ENCODE peak calls at places on chromosomes 11 and 22, in eight cellular contexts. Z is neural progenitor cell, U is sigmoid colon, C is H1, B is body of pancreas, M is fibroblast of lung, W is A673, A is colonic mucosa. X is an unnamed sample.

GRCh38 chr11:46278387-46279173 is 1.1 kb downstream of the CREB3L1 start:
- DNase-seq in U (peak; percentile 74), A (peak; percentile 93), M (peak; percentile 68), W (peak; percentile 72), B (peak; percentile 68), C (peak; percentile 92), Z (peak; percentile 78), X (no peak)

GRCh38 chr22:38411016-38411415 is 44.0 kb downstream of the KCNJ4 start:
- DNase-seq in C (peak; percentile 27), B (no peak), U (peak; percentile 24), W (no peak), Z (no peak), A (peak; percentile 2), M (no peak), X (no peak)

GRCh38 chr11:9787260-9787659 is 123.4 kb downstream of the SWAP70 start:
- DNase-seq in C (no peak), U (no peak), B (no peak), Z (no peak), W (no peak), M (no peak), A (no peak), X (no peak)

GRCh38 chr11:9219572-9219971 is 45.6 kb downstream of the DENND5A start:
- DNase-seq in U (no peak), Z (no peak), B (no peak), A (no peak), M (peak; percentile 67), C (peak; percentile 26), W (peak; percentile 14), X (no peak)

GRCh38 chr11:34104680-34105078 is 750 bp upstream of the NAT10 start:
- DNase-seq in C (no peak), B (no peak), W (no peak), M (peak; percentile 15), A (no peak), Z (no peak), U (no peak), X (no peak)

GRCh38 chr11:119684361-119685072 is 44.5 kb downstream of the NECTIN1 start:
- DNase-seq in C (no peak), Z (no peak), U (no peak), M (peak; percentile 69), B (peak; percentile 47), A (no peak), W (no peak), X (peak; percentile 50)

GRCh38 chr22:39237276-39238123 is 7.3 kb downstream of the PDGFB start:
- DNase-seq in B (no peak), Z (no peak), A (peak; percentile 59), W (no peak), U (no peak), M (no peak), C (no peak), X (no peak)

GRCh38 chr11:76640540-76640939 is 30.0 kb downstream of the LRRC32 start:
- DNase-seq in Z (peak; percentile 67), C (no peak), M (no peak), W (no peak), B (no peak), A (no peak), U (peak; percentile 26), X (no peak)

GRCh38 chr11:103354656-103355055 is 245.4 kb downstream of the DYNC2H1 start:
- DNase-seq in M (no peak), W (no peak), B (no peak), A (no peak), Z (no peak), U (no peak), C (no peak), X (no peak)

GRCh38 chr11:18392434-18393321 is 1.7 kb upstream of the LDHA start:
- DNase-seq in A (no peak), B (no peak), U (no peak), W (no peak), M (no peak), C (no peak), Z (no peak), X (no peak)

GRCh38 chr11:61347916-61348461 is 13.7 kb downstream of the CYB561A3 start:
- DNase-seq in A (no peak), Z (no peak), C (no peak), U (no peak), M (peak; percentile 10), B (peak; percentile 47), W (no peak), X (no peak)

GRCh38 chr11:61967177-61967923 is at the start of gene FTH1:
- DNase-seq in A (peak; percentile 95), C (peak; percentile 90), Z (peak; percentile 97), M (peak; percentile 94), B (peak; percentile 95), U (peak; percentile 97), W (peak; percentile 96), X (peak; percentile 88)

GRCh38 chr22:42462016-42462415 is 29.8 kb upstream of the NFAM1 start:
- DNase-seq in Z (peak; percentile 41), C (no peak), B (no peak), M (no peak), A (no peak), U (no peak), W (no peak), X (no peak)

GRCh38 chr11:3808846-3809623 is 675 bp downstream of the PGAP2 start:
- DNase-seq in M (peak; percentile 33), A (peak; percentile 68), W (peak; percentile 43), C (no peak), B (peak; percentile 77), Z (peak; percentile 27), U (no peak), X (no peak)

GRCh38 chr11:26572770-26573402 is 823 bp upstream of the MUC15 start:
- DNase-seq in C (no peak), M (no peak), A (no peak), Z (peak; percentile 14), U (no peak), W (no peak), B (no peak), X (no peak)

GRCh38 chr11:115580927-115581680 is 76.9 kb upstream of the CADM1 start:
- DNase-seq in A (peak; percentile 26), B (no peak), C (no peak), M (peak; percentile 45), U (no peak), W (no peak), Z (no peak), X (peak; percentile 67)

GRCh38 chr11:638616-639323 is 1.7 kb downstream of the DRD4 start:
- DNase-seq in B (no peak), M (no peak), C (peak; percentile 63), A (no peak), Z (peak; percentile 90), W (peak; percentile 84), U (no peak), X (no peak)

GRCh38 chr22:19607198-19608113 is 83.2 kb upstream of the CLDN5 start:
- DNase-seq in U (no peak), A (no peak), Z (no peak), M (no peak), C (peak; percentile 55), W (no peak), B (peak; percentile 71), X (no peak)

GRCh38 chr11:71139516-71140205 is 112.7 kb downstream of the SHANK2 start:
- DNase-seq in M (peak; percentile 9), U (peak; percentile 78), A (no peak), B (peak; percentile 83), C (no peak), Z (peak; percentile 13), W (peak; percentile 21), X (peak; percentile 73)

GRCh38 chr22:21104126-21104691 is 58.5 kb downstream of the LRRC74B start:
- DNase-seq in W (no peak), B (no peak), Z (no peak), M (no peak), C (no peak), U (no peak), A (no peak), X (no peak)

GRCh38 chr22:21100149-21101032 is 54.6 kb downstream of the LRRC74B start:
- DNase-seq in Z (no peak), W (no peak), C (no peak), A (no peak), U (no peak), B (no peak), M (no peak), X (no peak)

GRCh38 chr22:21103633-21104032 is 57.9 kb downstream of the LRRC74B start:
- DNase-seq in B (no peak), W (no peak), Z (no peak), A (no peak), M (no peak), C (no peak), U (no peak), X (no peak)

GRCh38 chr22:21101877-21102638 is 56.3 kb downstream of the LRRC74B start:
- DNase-seq in Z (no peak), B (no peak), W (no peak), A (no peak), U (no peak), M (peak; percentile 10), C (no peak), X (no peak)

GRCh38 chr22:21102659-21103267 is 57.0 kb downstream of the LRRC74B start:
- DNase-seq in A (peak; percentile 82), M (peak; percentile 54), B (peak; percentile 72), Z (peak; percentile 90), W (peak; percentile 80), U (peak; percentile 76), C (peak; percentile 96), X (peak; percentile 85)
- H3K4me3 ChIP-seq in A (no peak overlapping the region), M (no peak overlapping the region), B (no peak overlapping the region), Z (no peak overlapping the region), W (no peak overlapping the region), U (no peak overlapping the region), C (no peak overlapping the region), X (no peak overlapping the region)

GRCh38 chr11:122897606-122898210 is 15.1 kb downstream of the JHY start:
- DNase-seq in U (no peak), A (no peak), Z (no peak), W (peak; percentile 39), B (no peak), C (no peak), M (peak; percentile 25), X (no peak)
- H3K27ac ChIP-seq in U (no peak overlapping the region), A (no peak overlapping the region), Z (no peak overlapping the region), W (no peak overlapping the region), B (no peak overlapping the region), C (no peak overlapping the region), M (no peak overlapping the region), X (no peak overlapping the region)

GRCh38 chr11:120878781-120879180 is 145.1 kb upstream of the TBCEL start:
- DNase-seq in A (no peak), U (no peak), B (no peak), W (no peak), C (no peak), Z (no peak), M (no peak), X (no peak)
- H3K4me3 ChIP-seq in A (no peak overlapping the region), U (no peak overlapping the region), B (no peak overlapping the region), W (no peak overlapping the region), C (no peak overlapping the region), Z (no peak overlapping the region), M (no peak overlapping the region), X (no peak overlapping the region)

GRCh38 chr11:74639533-74639932 is 47.2 kb downstream of the POLD3 start:
- DNase-seq in M (no peak), A (no peak), C (no peak), B (peak; percentile 38), U (no peak), W (no peak), Z (no peak), X (no peak)

GRCh38 chr11:74644084-74644483 is 51.7 kb downstream of the POLD3 start:
- DNase-seq in C (no peak), B (no peak), W (no peak), A (no peak), M (no peak), Z (no peak), U (no peak), X (no peak)

GRCh38 chr11:74642912-74643311 is 50.5 kb downstream of the POLD3 start:
- DNase-seq in C (no peak), M (no peak), U (no peak), Z (no peak), B (no peak), W (no peak), A (no peak), X (no peak)

GRCh38 chr11:74641289-74641688 is 48.9 kb downstream of the POLD3 start:
- DNase-seq in W (no peak), C (no peak), B (peak; percentile 8), A (no peak), U (no peak), M (no peak), Z (peak; percentile 37), X (peak; percentile 64)

GRCh38 chr11:74641905-74642304 is 49.5 kb downstream of the POLD3 start:
- DNase-seq in M (peak; percentile 61), C (no peak), W (peak; percentile 17), Z (no peak), A (no peak), U (no peak), B (peak; percentile 9), X (no peak)
- H3K27ac ChIP-seq in M (no peak overlapping the region), C (no peak overlapping the region), W (no peak overlapping the region), Z (peak overlapping the region; percentile 2), A (no peak overlapping the region), U (peak overlapping the region; percentile 81), B (no peak overlapping the region), X (no peak overlapping the region)